ENCODE peak calls at places on chromosome 14, in five cellular contexts. One of them, this sample, is unnamed.

GRCh38 chr14:89041245-89041585 is 216.8 kb downstream of the TTC8 start:
- DNase-seq in colonic mucosa: peak
- DNase-seq in lower lobe of right lung: no peak
- DNase-seq in stomach: peak
- DNase-seq in brain microvascular endothelial cell: no peak
- DNase-seq in this sample: no peak

GRCh38 chr14:93136009-93136408 is 20.3 kb upstream of the ITPK1 start:
- DNase-seq in colonic mucosa: no peak
- DNase-seq in brain microvascular endothelial cell: no peak
- DNase-seq in lower lobe of right lung: no peak
- DNase-seq in stomach: no peak
- DNase-seq in this sample: no peak

GRCh38 chr14:77459072-77459723 is 1.3 kb downstream of the AHSA1 start:
- DNase-seq in stomach: peak
- DNase-seq in brain microvascular endothelial cell: peak
- DNase-seq in lower lobe of right lung: no peak
- DNase-seq in colonic mucosa: peak
- DNase-seq in this sample: peak

GRCh38 chr14:102605026-102605425 is 12.6 kb downstream of the RCOR1 start:
- DNase-seq in colonic mucosa: no peak
- DNase-seq in brain microvascular endothelial cell: no peak
- DNase-seq in stomach: no peak
- DNase-seq in lower lobe of right lung: no peak
- DNase-seq in this sample: no peak

GRCh38 chr14:76936483-76936882 is 92.0 kb downstream of the IRF2BPL start:
- DNase-seq in colonic mucosa: no peak
- DNase-seq in lower lobe of right lung: no peak
- DNase-seq in brain microvascular endothelial cell: no peak
- DNase-seq in stomach: no peak
- DNase-seq in this sample: no peak

GRCh38 chr14:67268456-67269115 is 27.4 kb downstream of the PALS1 start:
- DNase-seq in lower lobe of right lung: no peak
- DNase-seq in colonic mucosa: no peak
- DNase-seq in brain microvascular endothelial cell: peak
- DNase-seq in stomach: no peak
- DNase-seq in this sample: no peak

GRCh38 chr14:51442513-51443175 is 202.6 kb downstream of the TMX1 start:
- DNase-seq in stomach: no peak
- DNase-seq in brain microvascular endothelial cell: peak
- DNase-seq in lower lobe of right lung: no peak
- DNase-seq in colonic mucosa: no peak
- DNase-seq in this sample: no peak

GRCh38 chr14:75138492-75138891 is 11.6 kb upstream of the NEK9 start:
- DNase-seq in colonic mucosa: no peak
- DNase-seq in lower lobe of right lung: no peak
- DNase-seq in brain microvascular endothelial cell: no peak
- DNase-seq in stomach: no peak
- DNase-seq in this sample: no peak

GRCh38 chr14:99649219-99649618 is 4.3 kb downstream of the HHIPL1 start:
- DNase-seq in lower lobe of right lung: no peak
- DNase-seq in colonic mucosa: no peak
- DNase-seq in brain microvascular endothelial cell: peak
- DNase-seq in stomach: no peak
- DNase-seq in this sample: no peak

GRCh38 chr14:57199911-57200310 is 68.8 kb downstream of the EXOC5 start:
- DNase-seq in brain microvascular endothelial cell: peak
- DNase-seq in stomach: no peak
- DNase-seq in colonic mucosa: no peak
- DNase-seq in lower lobe of right lung: no peak
- DNase-seq in this sample: no peak

GRCh38 chr14:30272848-30273563 is 286.0 kb upstream of the G2E3 start:
- DNase-seq in lower lobe of right lung: no peak
- DNase-seq in colonic mucosa: no peak
- DNase-seq in stomach: no peak
- DNase-seq in brain microvascular endothelial cell: no peak
- DNase-seq in this sample: no peak

GRCh38 chr14:81831128-81831815 is 297.6 kb upstream of the SEL1L start:
- DNase-seq in colonic mucosa: no peak
- DNase-seq in lower lobe of right lung: no peak
- DNase-seq in stomach: no peak
- DNase-seq in brain microvascular endothelial cell: no peak
- DNase-seq in this sample: no peak

GRCh38 chr14:79947440-79947839 is 263.9 kb downstream of the DIO2 start:
- DNase-seq in brain microvascular endothelial cell: no peak
- DNase-seq in stomach: no peak
- DNase-seq in colonic mucosa: no peak
- DNase-seq in lower lobe of right lung: no peak
- DNase-seq in this sample: peak

DNA sequence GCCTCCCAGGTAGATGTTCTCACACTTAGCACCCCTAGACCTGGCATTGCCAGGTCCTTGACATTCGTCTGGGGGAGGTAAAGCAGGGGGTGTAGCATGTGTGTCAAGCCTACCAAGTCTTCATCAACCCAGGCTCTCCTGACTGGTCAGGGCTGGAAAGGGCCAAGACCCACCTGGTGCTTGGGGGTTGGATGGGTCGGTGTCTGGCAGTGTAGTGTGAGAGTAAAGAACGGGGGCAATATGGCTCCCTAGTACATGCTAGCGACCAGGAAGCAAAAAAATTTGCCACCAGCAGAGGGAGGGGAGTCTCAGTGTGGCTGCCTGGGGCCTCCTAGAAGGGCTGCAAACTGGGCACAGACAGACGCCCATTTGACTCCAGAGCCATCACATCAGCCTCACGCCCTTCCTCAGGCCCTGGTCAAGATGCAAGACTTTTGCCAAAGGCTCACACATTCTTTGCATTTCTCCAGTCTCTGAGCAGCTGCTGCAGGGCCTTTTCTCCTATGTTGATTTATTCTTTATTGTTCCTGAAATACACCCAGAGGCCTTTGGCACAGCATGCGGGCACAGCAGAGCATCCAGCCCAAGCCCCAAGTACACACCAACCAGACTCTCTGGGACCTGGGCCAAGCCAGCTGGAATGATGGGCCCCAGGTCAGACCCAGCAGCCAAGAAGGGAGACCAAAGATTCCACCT is 38.3 kb upstream of the PNMA1 start:
- DNase-seq in brain microvascular endothelial cell: no peak
- DNase-seq in colonic mucosa: peak
- DNase-seq in stomach: peak
- DNase-seq in lower lobe of right lung: no peak
- DNase-seq in this sample: no peak
- H3K27ac ChIP-seq in brain microvascular endothelial cell: peak
- H3K27ac ChIP-seq in colonic mucosa: peak
- H3K27ac ChIP-seq in stomach: peak
- H3K27ac ChIP-seq in lower lobe of right lung: peak
- H3K27ac ChIP-seq in this sample: no peak

DNA sequence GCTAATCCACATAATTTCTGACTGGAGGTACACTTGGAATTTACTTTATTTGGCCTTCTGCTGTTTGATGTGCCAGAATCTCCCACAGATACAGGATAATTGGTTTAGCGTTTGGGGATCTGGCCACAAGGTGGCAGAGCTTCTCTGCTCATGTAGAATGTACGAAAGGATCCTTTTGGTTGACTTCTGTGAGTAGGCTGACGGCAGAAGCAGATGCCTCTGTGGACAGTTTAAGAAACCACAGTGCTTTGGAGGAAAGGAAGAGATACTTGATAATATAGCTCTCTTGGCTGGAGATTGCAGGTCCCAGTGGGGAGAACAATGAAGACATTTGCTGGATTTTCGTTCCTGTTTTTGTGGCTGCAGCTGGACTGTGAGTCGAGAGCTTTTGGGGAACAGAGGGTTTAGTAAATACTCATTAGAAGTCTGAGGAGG is 75.3 kb upstream of the OR4E1 start:
- DNase-seq in colonic mucosa: peak
- DNase-seq in stomach: no peak
- DNase-seq in brain microvascular endothelial cell: peak
- DNase-seq in lower lobe of right lung: no peak
- DNase-seq in this sample: peak
- TF ChIP-seq CTCF in colonic mucosa: peak
- TF ChIP-seq CTCF in stomach: peak
- TF ChIP-seq CTCF in brain microvascular endothelial cell: peak
- TF ChIP-seq CTCF in lower lobe of right lung: peak
- TF ChIP-seq CTCF in this sample: peak

DNA sequence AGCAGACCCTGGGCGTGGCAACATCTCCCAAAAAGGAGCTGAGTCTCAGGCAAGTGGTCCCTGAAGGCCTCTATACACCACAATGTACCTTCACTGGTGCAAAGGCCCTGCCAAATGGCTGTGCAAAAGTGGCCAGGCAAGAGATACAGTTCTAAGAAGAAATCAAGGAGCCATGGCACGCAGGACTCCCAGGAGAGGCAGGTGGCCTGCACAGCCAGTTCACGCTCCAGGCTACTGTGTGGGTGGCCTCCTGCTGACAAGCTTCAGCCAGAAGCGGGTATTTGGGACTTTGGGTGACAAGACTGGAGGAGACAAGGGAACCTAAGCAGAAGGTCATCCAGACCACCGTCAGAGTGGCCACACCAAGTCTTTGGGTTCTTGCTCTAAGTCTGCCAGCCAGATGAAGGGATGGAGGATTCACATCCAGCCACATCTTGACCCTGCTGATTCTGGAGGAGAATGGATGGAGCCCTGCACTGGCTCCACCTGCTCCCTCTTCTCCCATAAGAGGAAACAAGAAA is 20.5 kb upstream of the ZFP36L1 start:
- DNase-seq in colonic mucosa: no peak
- DNase-seq in stomach: no peak
- DNase-seq in brain microvascular endothelial cell: no peak
- DNase-seq in lower lobe of right lung: no peak
- DNase-seq in this sample: no peak
- H3K27ac ChIP-seq in colonic mucosa: peak
- H3K27ac ChIP-seq in stomach: peak
- H3K27ac ChIP-seq in brain microvascular endothelial cell: no peak
- H3K27ac ChIP-seq in lower lobe of right lung: peak
- H3K27ac ChIP-seq in this sample: no peak

GRCh38 chr14:98070521-98070920 is 1201.5 kb downstream of the BCL11B start:
- DNase-seq in colonic mucosa: no peak
- DNase-seq in stomach: no peak
- DNase-seq in brain microvascular endothelial cell: no peak
- DNase-seq in lower lobe of right lung: no peak
- DNase-seq in this sample: no peak

GRCh38 chr14:98069712-98070133 is 1202.3 kb downstream of the BCL11B start:
- DNase-seq in colonic mucosa: no peak
- DNase-seq in stomach: no peak
- DNase-seq in lower lobe of right lung: no peak
- DNase-seq in brain microvascular endothelial cell: peak
- DNase-seq in this sample: no peak
- TF ChIP-seq CTCF in colonic mucosa: no peak
- TF ChIP-seq CTCF in stomach: no peak
- TF ChIP-seq CTCF in lower lobe of right lung: no peak
- TF ChIP-seq CTCF in brain microvascular endothelial cell: no peak
- TF ChIP-seq CTCF in this sample: no peak

DNA sequence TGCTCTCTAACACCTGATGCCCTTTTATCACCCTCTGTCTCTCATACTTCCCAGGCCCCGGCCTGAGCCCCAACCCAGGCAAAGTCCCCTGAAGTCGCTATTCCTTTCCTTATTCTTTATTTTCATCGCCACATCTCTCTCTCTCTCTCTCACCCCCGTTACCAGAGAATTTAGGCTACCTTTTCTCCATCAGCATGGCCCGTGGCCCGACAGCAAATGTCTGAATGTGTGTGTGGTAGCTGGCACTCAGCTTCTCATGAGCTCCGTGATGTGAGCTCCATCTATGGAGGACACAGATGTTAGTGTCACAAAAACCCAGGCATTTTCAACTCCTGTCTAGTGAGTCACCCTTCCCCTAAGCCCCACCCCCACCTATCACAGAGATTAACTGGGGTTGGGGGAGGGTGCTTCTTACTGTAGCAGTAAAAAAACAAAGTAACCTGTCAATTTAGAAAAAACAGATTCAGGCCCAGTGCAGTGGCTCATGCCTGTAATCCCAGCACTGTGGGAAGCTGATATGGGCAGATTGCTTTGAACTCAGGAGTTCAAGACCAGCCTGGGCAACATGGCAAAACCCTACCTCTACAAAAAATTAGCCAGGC is 53.8 kb downstream of the VCPKMT start:
- DNase-seq in stomach: peak
- DNase-seq in lower lobe of right lung: no peak
- DNase-seq in colonic mucosa: peak
- DNase-seq in brain microvascular endothelial cell: peak
- DNase-seq in this sample: peak
- H3K27ac ChIP-seq in stomach: peak
- H3K27ac ChIP-seq in lower lobe of right lung: peak
- H3K27ac ChIP-seq in colonic mucosa: peak
- H3K27ac ChIP-seq in brain microvascular endothelial cell: peak
- H3K27ac ChIP-seq in this sample: peak

GRCh38 chr14:32998433-32998832 is 59.8 kb downstream of the NPAS3 start:
- DNase-seq in lower lobe of right lung: no peak
- DNase-seq in stomach: no peak
- DNase-seq in colonic mucosa: no peak
- DNase-seq in brain microvascular endothelial cell: peak
- DNase-seq in this sample: peak
- TF ChIP-seq CTCF in lower lobe of right lung: peak
- TF ChIP-seq CTCF in stomach: peak
- TF ChIP-seq CTCF in colonic mucosa: peak
- TF ChIP-seq CTCF in brain microvascular endothelial cell: peak
- TF ChIP-seq CTCF in this sample: peak

This sample was measured in WERI-Rb-1.